ENCODE peak calls at places on chromosomes 7 and 10, in seven cellular contexts. X is IMR-90, E is mesendoderm, M is mesenchymal stem cell, I is trophoblast cell, O is H1, T is neuronal stem cell. F is an unnamed sample.
A peak's percentile ranks its signal among the peaks of the same experiment; 100 is the strongest.

GRCh38 chr7:64611717-64612116 is 48.8 kb upstream of the ZNF680 start:
- DNase-seq in E (no peak), T (no peak), O (no peak), M (no peak), I (peak; percentile 35), X (no peak), F (no peak)

GRCh38 chr10:68871731-68872342 is 29.3 kb upstream of the DDX50 start:
- DNase-seq in O (no peak), M (peak; percentile 96), T (peak; percentile 32), E (peak; percentile 37), I (no peak), X (peak; percentile 95), F (no peak)

GRCh38 chr7:155731375-155731774 is 80.9 kb downstream of the SHH start:
- DNase-seq in O (no peak), T (no peak), X (no peak), I (peak; percentile 76), M (no peak), E (no peak), F (no peak)

GRCh38 chr7:107596881-107597581 is 17.0 kb downstream of the BCAP29 start:
- DNase-seq in E (peak; percentile 11), I (no peak), X (no peak), O (no peak), T (no peak), M (peak; percentile 13), F (no peak)

GRCh38 chr7:36062159-36062815 is 90.8 kb upstream of the EEPD1 start:
- DNase-seq in O (no peak), E (no peak), X (no peak), M (no peak), T (no peak), I (no peak), F (no peak)

GRCh38 chr7:44978511-44979366 is at the start of gene MYO1G:
- DNase-seq in M (no peak), O (no peak), E (no peak), I (no peak), T (no peak), X (no peak), F (no peak)

GRCh38 chr7:25964483-25964961 is 187.5 kb upstream of the NFE2L3 start:
- DNase-seq in I (no peak), O (no peak), X (no peak), E (no peak), M (no peak), T (no peak), F (no peak)

GRCh38 chr7:5429253-5429856 is 5.7 kb upstream of the TNRC18 start:
- DNase-seq in E (peak; percentile 87), M (peak; percentile 80), T (no peak), X (peak; percentile 47), I (no peak), O (no peak), F (peak; percentile 72)

GRCh38 chr10:125060486-125060850 is 99.9 kb downstream of the CTBP2 start:
- DNase-seq in I (no peak), X (peak; percentile 56), T (no peak), M (no peak), O (no peak), E (no peak), F (no peak)

GRCh38 chr7:121079425-121080169 is 91.1 kb downstream of the CPED1 start:
- DNase-seq in X (peak; percentile 51), E (no peak), T (no peak), M (no peak), O (no peak), I (no peak), F (no peak)

GRCh38 chr7:121082400-121083101 is 94.0 kb downstream of the CPED1 start:
- DNase-seq in O (no peak), E (no peak), T (no peak), I (no peak), M (no peak), X (no peak), F (no peak)

GRCh38 chr7:121080257-121080912 is 91.9 kb downstream of the CPED1 start:
- DNase-seq in T (no peak), I (no peak), E (no peak), X (no peak), O (no peak), M (no peak), F (no peak)

GRCh38 chr7:121081327-121081936 is 92.9 kb downstream of the CPED1 start:
- DNase-seq in O (no peak), X (peak; percentile 85), I (no peak), M (peak; percentile 86), E (peak; percentile 60), T (peak; percentile 40), F (no peak)

GRCh38 chr7:121080913-121081326 is 92.4 kb downstream of the CPED1 start:
- DNase-seq in M (no peak), O (no peak), E (no peak), T (no peak), X (no peak), I (no peak), F (no peak)
- H4K8ac ChIP-seq in M (no peak overlapping the region), O (no peak overlapping the region), E (no peak overlapping the region), T (no peak overlapping the region), X (no peak overlapping the region), I (no peak overlapping the region), F (no peak overlapping the region)

GRCh38 chr7:158832994-158833393 is 3.7 kb upstream of the ESYT2 start:
- DNase-seq in X (no peak), I (no peak), M (no peak), O (no peak), T (no peak), E (no peak), F (no peak)

GRCh38 chr7:158829342-158830210 is at the start of gene ESYT2:
- DNase-seq in I (peak; percentile 97), O (no peak), M (peak; percentile 97), X (peak; percentile 96), T (peak; percentile 88), E (peak; percentile 88), F (peak; percentile 88)

GRCh38 chr7:158829021-158829341 is 328 bp downstream of the ESYT2 start:
- DNase-seq in T (peak; percentile 51), I (peak; percentile 85), E (peak; percentile 88), X (peak; percentile 83), M (peak; percentile 75), O (no peak), F (peak; percentile 43)

GRCh38 chr7:158830211-158830723 is 958 bp upstream of the ESYT2 start:
- DNase-seq in M (no peak), X (no peak), I (no peak), O (no peak), E (no peak), T (no peak), F (no peak)

DNA sequence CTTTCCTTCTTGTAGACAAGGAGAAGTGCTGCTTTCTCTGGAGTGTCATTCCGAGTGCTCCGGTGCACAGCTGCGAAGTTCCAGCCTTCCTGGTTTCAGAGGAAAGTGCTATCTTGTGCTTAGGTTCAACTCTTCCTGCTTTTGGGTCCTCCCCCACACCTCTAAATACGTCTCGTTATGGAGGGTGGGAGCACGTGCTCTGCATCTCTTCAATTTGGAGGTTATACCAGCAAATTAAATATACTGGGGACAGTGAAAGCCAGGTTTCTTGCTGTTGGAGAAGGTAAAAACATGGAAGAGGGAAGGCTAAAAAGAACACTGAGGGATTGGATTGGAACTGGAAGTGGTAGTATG is 2.4 kb upstream of the ESYT2 start:
- DNase-seq in M (no peak), T (no peak), I (no peak), X (no peak), E (no peak), O (no peak), F (no peak)
- H3K4me2 ChIP-seq in M (no peak overlapping the region), T (no peak overlapping the region), I (no peak overlapping the region), X (no peak overlapping the region), E (no peak overlapping the region), O (no peak overlapping the region), F (no peak overlapping the region)

GRCh38 chr7:46603296-46603701 is 682.2 kb upstream of the IGFBP3 start:
- DNase-seq in X (no peak), E (no peak), I (no peak), O (no peak), T (no peak), M (peak; percentile 75), F (no peak)

GRCh38 chr7:46600340-46600739 is 679.3 kb upstream of the IGFBP3 start:
- DNase-seq in X (peak; percentile 55), M (peak; percentile 57), I (no peak), O (no peak), T (no peak), E (no peak), F (no peak)

GRCh38 chr7:46606771-46607170 is 685.7 kb upstream of the IGFBP3 start:
- DNase-seq in X (no peak), T (no peak), E (no peak), M (no peak), O (no peak), I (no peak), F (no peak)

GRCh38 chr7:46607176-46607575 is 686.1 kb upstream of the IGFBP3 start:
- DNase-seq in T (no peak), X (no peak), I (no peak), O (no peak), M (no peak), E (no peak), F (no peak)

DNA sequence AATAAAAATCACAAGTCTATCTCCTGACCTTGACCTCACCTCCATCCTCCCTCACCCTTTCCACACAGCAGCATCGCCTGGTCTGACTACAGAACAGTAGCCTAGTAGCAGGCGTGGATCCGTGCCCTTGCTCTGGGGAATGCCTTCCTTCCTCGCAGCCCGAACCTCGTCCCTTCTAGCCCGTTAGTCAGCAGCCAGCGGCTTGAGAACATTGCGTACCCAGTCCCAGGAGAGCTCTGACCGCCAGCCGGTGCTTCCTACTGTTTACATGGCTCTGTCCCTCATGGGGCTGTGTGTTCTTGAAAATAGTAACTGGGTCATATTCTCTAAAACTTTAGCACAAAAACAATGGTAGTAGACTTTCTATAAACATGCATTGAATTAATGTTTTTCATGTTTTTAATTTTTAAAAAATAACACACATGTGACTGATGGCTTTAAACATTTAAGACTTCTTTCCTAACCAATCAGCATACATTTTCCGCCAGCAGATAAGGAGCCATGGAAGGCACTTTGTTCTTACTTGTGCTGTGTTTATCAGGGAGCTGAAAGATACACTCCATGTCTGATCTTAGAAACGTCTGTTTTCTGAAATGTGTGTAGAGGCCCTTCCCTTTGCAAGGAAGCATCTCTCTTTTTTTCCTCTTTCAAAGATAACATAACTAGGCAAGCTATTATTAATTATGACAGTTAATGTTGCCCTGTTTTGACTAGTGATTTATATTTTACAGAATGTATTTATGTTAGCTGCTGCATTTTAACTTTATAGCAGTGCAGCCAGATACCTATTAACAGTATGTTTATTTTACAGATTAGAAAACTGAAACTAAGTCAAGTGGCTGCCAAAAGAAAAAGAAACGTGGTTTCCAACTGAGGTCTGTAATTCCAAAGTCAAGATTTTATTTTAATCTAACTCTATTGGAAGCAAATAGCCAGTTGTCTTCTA is 683.0 kb upstream of the IGFBP3 start:
- DNase-seq in I (no peak), O (no peak), T (no peak), E (no peak), X (peak; percentile 33), M (peak; percentile 94), F (no peak)
- H3K27ac ChIP-seq in I (no peak overlapping the region), O (no peak overlapping the region), T (no peak overlapping the region), E (no peak overlapping the region), X (peak overlapping the region; percentile 21), M (no peak overlapping the region), F (no peak overlapping the region)

DNA sequence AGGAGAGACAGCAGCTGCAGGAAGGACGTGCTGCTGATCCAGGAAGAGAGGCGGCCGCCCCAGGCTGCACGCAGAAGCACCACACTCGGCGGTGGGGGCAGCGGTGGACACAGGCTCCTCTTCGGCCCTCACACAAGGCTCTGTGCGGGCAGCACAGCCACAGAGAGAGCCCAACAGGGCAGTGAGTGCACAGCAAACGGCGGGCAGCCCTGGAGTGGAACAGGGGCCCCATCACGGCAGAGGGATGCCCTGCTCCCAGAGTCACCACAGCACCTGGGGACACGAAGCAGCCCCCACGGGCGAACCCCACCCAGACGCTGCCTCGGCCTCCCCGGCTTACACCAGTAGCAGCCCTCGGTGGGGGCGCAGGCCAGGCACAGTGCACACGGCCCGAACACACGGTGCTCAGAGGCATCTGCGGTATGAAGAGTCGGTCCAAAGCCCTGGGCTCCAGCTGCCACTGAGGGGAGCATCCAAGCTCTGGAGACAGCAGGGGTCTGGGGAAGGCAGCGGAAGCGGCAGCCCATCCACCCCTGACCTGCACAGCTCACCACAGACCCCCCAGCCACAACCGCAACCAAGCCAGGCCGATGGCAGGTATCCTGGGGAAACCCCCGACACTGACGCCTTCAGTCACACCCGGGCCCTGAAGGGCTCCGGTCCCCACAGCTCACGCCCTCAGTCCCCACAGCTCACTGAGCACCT is 16.8 kb downstream of the NUDT1 start:
- DNase-seq in E (no peak), I (no peak), O (no peak), M (no peak), T (no peak), X (no peak), F (no peak)
- H4K8ac ChIP-seq in E (no peak overlapping the region), I (no peak overlapping the region), O (peak overlapping the region; percentile 68), M (no peak overlapping the region), T (no peak overlapping the region), X (no peak overlapping the region), F (no peak overlapping the region)

F was measured in H9.